ENCODE peak calls at places on chromosomes 7 and 10, in eight cellular contexts. U is COR-L47, J is kidney tubule cell, W is T-helper 1 cell, X is T-helper 2 cell, V is transverse colon, O is T-helper 9 cell, D is HEK293T. S is an unnamed sample.

GRCh38 chr7:42192851-42193456 is 44.1 kb downstream of the GLI3 start:
- DNase-seq in U (no peak), J (no peak), W (no peak), X (no peak), V (no peak), O (no peak), D (peak), S (no peak)

GRCh38 chr7:128902761-128903585 is 7.5 kb downstream of the KCP start:
- DNase-seq in U (no peak), J (peak), W (no peak), X (no peak), V (peak), O (no peak), D (no peak), S (no peak)

GRCh38 chr10:25068152-25069058 is 52.0 kb downstream of the THNSL1 start:
- DNase-seq in U (no peak), J (peak), W (no peak), X (no peak), V (no peak), O (no peak), D (no peak), S (no peak)

GRCh38 chr7:141042222-141043193 is 27.8 kb upstream of the MRPS33 start:
- DNase-seq in U (no peak), J (peak), W (no peak), X (no peak), V (no peak), O (no peak), D (no peak), S (no peak)

GRCh38 chr7:34133983-34134782 is 228.8 kb downstream of the BMPER start:
- DNase-seq in U (peak), J (peak), W (no peak), X (no peak), V (peak), O (no peak), D (peak), S (no peak)

GRCh38 chr10:121406823-121407545 is 191.3 kb downstream of the FGFR2 start:
- DNase-seq in U (no peak), J (peak), W (no peak), X (no peak), V (no peak), O (no peak), D (no peak), S (no peak)

GRCh38 chr7:26723140-26723539 is 141.2 kb downstream of the SKAP2 start:
- DNase-seq in U (no peak), J (peak), W (no peak), X (no peak), V (no peak), O (no peak), D (no peak), S (no peak)

GRCh38 chr7:129170373-129171021 is 17.9 kb upstream of the SMO start:
- DNase-seq in U (no peak), J (no peak), W (no peak), X (no peak), V (no peak), O (no peak), D (no peak), S (no peak)

GRCh38 chr7:20172736-20173334 is 44.3 kb downstream of the MACC1 start:
- DNase-seq in U (peak), J (peak), W (no peak), X (no peak), V (peak), O (no peak), D (peak), S (peak)

GRCh38 chr7:2725178-2726105 is 37.4 kb downstream of the AMZ1 start:
- DNase-seq in U (no peak), J (no peak), W (no peak), X (no peak), V (no peak), O (no peak), D (no peak), S (no peak)

GRCh38 chr7:87575521-87575920 is 25.2 kb downstream of the ABCB1 start:
- DNase-seq in U (no peak), J (peak), W (no peak), X (no peak), V (no peak), O (no peak), D (no peak), S (no peak)

GRCh38 chr7:41103331-41103730 is 599.6 kb downstream of the INHBA start:
- DNase-seq in U (no peak), J (peak), W (no peak), X (no peak), V (no peak), O (no peak), D (no peak), S (no peak)

GRCh38 chr7:142626420-142627035 is 122.7 kb upstream of the PRSS1 start:
- DNase-seq in U (peak), J (peak), W (peak), X (peak), V (peak), O (peak), D (peak), S (no peak)

GRCh38 chr10:131905279-131905595 is 4.4 kb downstream of the PPP2R2D start:
- DNase-seq in U (no peak), J (no peak), W (no peak), X (no peak), V (no peak), O (no peak), D (no peak), S (no peak)

GRCh38 chr7:98429799-98430198 is 28.9 kb upstream of the BAIAP2L1 start:
- DNase-seq in U (no peak), J (no peak), W (no peak), X (no peak), V (no peak), O (no peak), D (no peak), S (no peak)

GRCh38 chr7:77540402-77540822 is 3.3 kb downstream of the PTPN12 start:
- DNase-seq in U (no peak), J (no peak), W (no peak), X (no peak), V (no peak), O (no peak), D (no peak), S (no peak)

GRCh38 chr7:36165059-36165458 is 12.0 kb downstream of the EEPD1 start:
- DNase-seq in U (no peak), J (no peak), W (no peak), X (no peak), V (no peak), O (no peak), D (no peak), S (no peak)

GRCh38 chr7:22481726-22482125 is 18.3 kb downstream of the STEAP1B start:
- DNase-seq in U (no peak), J (peak), W (no peak), X (no peak), V (no peak), O (no peak), D (no peak), S (no peak)

GRCh38 chr7:13835442-13835841 is 154.0 kb downstream of the ETV1 start:
- DNase-seq in U (no peak), J (no peak), W (no peak), X (no peak), V (no peak), O (no peak), D (no peak), S (no peak)

GRCh38 chr10:88474884-88475844 is 108.0 kb downstream of the RNLS start:
- DNase-seq in U (no peak), J (no peak), W (no peak), X (no peak), V (no peak), O (no peak), D (no peak), S (no peak)

GRCh38 chr10:79417731-79418130 is 27.7 kb downstream of the ZCCHC24 start:
- DNase-seq in U (no peak), J (no peak), W (no peak), X (no peak), V (no peak), O (no peak), D (no peak), S (no peak)

GRCh38 chr7:142438235-142438922 is 180.5 kb upstream of the PRSS58 start:
- DNase-seq in U (peak), J (peak), W (peak), X (no peak), V (peak), O (peak), D (peak), S (no peak)

GRCh38 chr10:108412323-108412722 is 1247.8 kb upstream of the SORCS1 start:
- DNase-seq in U (no peak), J (no peak), W (no peak), X (no peak), V (no peak), O (no peak), D (no peak), S (no peak)

GRCh38 chr7:102061981-102062390 is 224.7 kb upstream of the SH2B2 start:
- DNase-seq in U (no peak), J (peak), W (no peak), X (no peak), V (no peak), O (no peak), D (no peak), S (peak)

GRCh38 chr7:158828343-158829020 is 827 bp downstream of the ESYT2 start:
- DNase-seq in U (no peak), J (peak), W (peak), X (no peak), V (peak), O (peak), D (peak), S (peak)

GRCh38 chr7:21450876-21451275 is 23.0 kb downstream of the SP4 start:
- DNase-seq in U (no peak), J (no peak), W (no peak), X (no peak), V (no peak), O (no peak), D (no peak), S (no peak)

GRCh38 chr7:32496052-32496813 is 944 bp downstream of the AVL9 start:
- DNase-seq in U (no peak), J (peak), W (no peak), X (no peak), V (no peak), O (no peak), D (no peak), S (no peak)

GRCh38 chr7:133980794-133981193 is 146.3 kb upstream of the LRGUK start:
- DNase-seq in U (peak), J (no peak), W (no peak), X (no peak), V (no peak), O (no peak), D (no peak), S (no peak)

GRCh38 chr10:112966191-112966855 is 16.3 kb downstream of the TCF7L2 start:
- DNase-seq in U (no peak), J (no peak), W (no peak), X (no peak), V (no peak), O (no peak), D (no peak), S (no peak)

GRCh38 chr10:133564816-133565215 is 567 bp downstream of the SYCE1 start:
- DNase-seq in U (no peak), J (no peak), W (no peak), X (no peak), V (no peak), O (no peak), D (no peak), S (no peak)

GRCh38 chr7:977326-978048 is 2.1 kb upstream of the COX19 start:
- DNase-seq in U (no peak), J (peak), W (no peak), X (no peak), V (peak), O (no peak), D (no peak), S (no peak)

GRCh38 chr10:43128958-43129706 is 9.1 kb upstream of the CSGALNACT2 start:
- DNase-seq in U (no peak), J (peak), W (no peak), X (no peak), V (peak), O (no peak), D (no peak), S (no peak)

GRCh38 chr7:41491313-41491712 is 211.6 kb downstream of the INHBA start:
- DNase-seq in U (no peak), J (no peak), W (no peak), X (no peak), V (no peak), O (no peak), D (no peak), S (no peak)

GRCh38 chr7:23276381-23276780 is 22.8 kb upstream of the MALSU1 start:
- DNase-seq in U (no peak), J (no peak), W (no peak), X (no peak), V (no peak), O (no peak), D (no peak), S (no peak)

GRCh38 chr7:106021211-106022067 is 58.4 kb downstream of the CDHR3 start:
- DNase-seq in U (peak), J (no peak), W (no peak), X (no peak), V (no peak), O (no peak), D (peak), S (no peak)

GRCh38 chr10:28840954-28841353 is 163.6 kb downstream of the BAMBI start:
- DNase-seq in U (no peak), J (no peak), W (no peak), X (no peak), V (no peak), O (no peak), D (no peak), S (no peak)

S was measured in activated B cell treated with CpG ODN at 0.5 μM for 24 hours.